ENCODE peak calls at places on chromosomes 2 and 18, in seven cellular contexts. One of them, this sample, is unnamed.

GRCh38 chr2:68796306-68796905 is 61.8 kb downstream of the ARHGAP25 start:
- DNase-seq in central memory CD8-positive, alpha-beta T cell: no peak
- DNase-seq in HFFc6: no peak
- DNase-seq in NCI-H1436: no peak
- DNase-seq in PC-9: no peak
- DNase-seq in activated naive CD8-positive, alpha-beta T cell treated with anti-CD3 and anti-CD28 coated beads, Interleukin-2, amount 50 U/mL, for 24 hours: no peak
- DNase-seq in left ventricle myocardium superior: no peak
- DNase-seq in this sample: no peak

GRCh38 chr2:237895544-237896506 is 36.4 kb downstream of the RAMP1 start:
- DNase-seq in NCI-H1436: no peak
- DNase-seq in HFFc6: no peak
- DNase-seq in activated naive CD8-positive, alpha-beta T cell treated with anti-CD3 and anti-CD28 coated beads, Interleukin-2, amount 50 U/mL, for 24 hours: no peak
- DNase-seq in central memory CD8-positive, alpha-beta T cell: no peak
- DNase-seq in PC-9: no peak
- DNase-seq in left ventricle myocardium superior: peak
- DNase-seq in this sample: no peak

GRCh38 chr18:295756-296155 is 27.9 kb upstream of the THOC1 start:
- DNase-seq in NCI-H1436: no peak
- DNase-seq in left ventricle myocardium superior: no peak
- DNase-seq in PC-9: no peak
- DNase-seq in HFFc6: no peak
- DNase-seq in central memory CD8-positive, alpha-beta T cell: no peak
- DNase-seq in activated naive CD8-positive, alpha-beta T cell treated with anti-CD3 and anti-CD28 coated beads, Interleukin-2, amount 50 U/mL, for 24 hours: no peak
- DNase-seq in this sample: no peak

GRCh38 chr2:186544255-186544675 is 45.6 kb upstream of the ITGAV start:
- DNase-seq in central memory CD8-positive, alpha-beta T cell: no peak
- DNase-seq in activated naive CD8-positive, alpha-beta T cell treated with anti-CD3 and anti-CD28 coated beads, Interleukin-2, amount 50 U/mL, for 24 hours: no peak
- DNase-seq in HFFc6: peak
- DNase-seq in NCI-H1436: no peak
- DNase-seq in left ventricle myocardium superior: no peak
- DNase-seq in PC-9: peak
- DNase-seq in this sample: peak

GRCh38 chr2:218152777-218153176 is 14.0 kb downstream of the CXCR1 start:
- DNase-seq in left ventricle myocardium superior: no peak
- DNase-seq in NCI-H1436: no peak
- DNase-seq in PC-9: peak
- DNase-seq in activated naive CD8-positive, alpha-beta T cell treated with anti-CD3 and anti-CD28 coated beads, Interleukin-2, amount 50 U/mL, for 24 hours: no peak
- DNase-seq in HFFc6: no peak
- DNase-seq in central memory CD8-positive, alpha-beta T cell: no peak
- DNase-seq in this sample: no peak

GRCh38 chr2:46690825-46691224 is 211.5 kb downstream of the TMEM247 start:
- DNase-seq in NCI-H1436: no peak
- DNase-seq in HFFc6: peak
- DNase-seq in PC-9: peak
- DNase-seq in central memory CD8-positive, alpha-beta T cell: no peak
- DNase-seq in left ventricle myocardium superior: no peak
- DNase-seq in activated naive CD8-positive, alpha-beta T cell treated with anti-CD3 and anti-CD28 coated beads, Interleukin-2, amount 50 U/mL, for 24 hours: no peak
- DNase-seq in this sample: no peak

GRCh38 chr2:7013761-7014160 is 96.5 kb downstream of the RNF144A start:
- DNase-seq in PC-9: no peak
- DNase-seq in NCI-H1436: no peak
- DNase-seq in central memory CD8-positive, alpha-beta T cell: no peak
- DNase-seq in HFFc6: no peak
- DNase-seq in left ventricle myocardium superior: no peak
- DNase-seq in activated naive CD8-positive, alpha-beta T cell treated with anti-CD3 and anti-CD28 coated beads, Interleukin-2, amount 50 U/mL, for 24 hours: no peak
- DNase-seq in this sample: no peak

GRCh38 chr2:239156516-239157265 is 244.1 kb downstream of the HDAC4 start:
- DNase-seq in NCI-H1436: no peak
- DNase-seq in PC-9: no peak
- DNase-seq in left ventricle myocardium superior: no peak
- DNase-seq in HFFc6: no peak
- DNase-seq in activated naive CD8-positive, alpha-beta T cell treated with anti-CD3 and anti-CD28 coated beads, Interleukin-2, amount 50 U/mL, for 24 hours: no peak
- DNase-seq in central memory CD8-positive, alpha-beta T cell: no peak
- DNase-seq in this sample: no peak

GRCh38 chr2:168174761-168175160 is 72.6 kb downstream of the STK39 start:
- DNase-seq in central memory CD8-positive, alpha-beta T cell: peak
- DNase-seq in activated naive CD8-positive, alpha-beta T cell treated with anti-CD3 and anti-CD28 coated beads, Interleukin-2, amount 50 U/mL, for 24 hours: no peak
- DNase-seq in NCI-H1436: no peak
- DNase-seq in PC-9: no peak
- DNase-seq in HFFc6: no peak
- DNase-seq in left ventricle myocardium superior: no peak
- DNase-seq in this sample: no peak

GRCh38 chr2:191056218-191056617 is 42.2 kb upstream of the STAT1 start:
- DNase-seq in central memory CD8-positive, alpha-beta T cell: no peak
- DNase-seq in HFFc6: no peak
- DNase-seq in PC-9: no peak
- DNase-seq in left ventricle myocardium superior: no peak
- DNase-seq in NCI-H1436: no peak
- DNase-seq in activated naive CD8-positive, alpha-beta T cell treated with anti-CD3 and anti-CD28 coated beads, Interleukin-2, amount 50 U/mL, for 24 hours: no peak
- DNase-seq in this sample: no peak

GRCh38 chr18:62524443-62525200 is 1.8 kb downstream of the ZCCHC2 start:
- DNase-seq in activated naive CD8-positive, alpha-beta T cell treated with anti-CD3 and anti-CD28 coated beads, Interleukin-2, amount 50 U/mL, for 24 hours: peak
- DNase-seq in HFFc6: peak
- DNase-seq in PC-9: no peak
- DNase-seq in central memory CD8-positive, alpha-beta T cell: peak
- DNase-seq in NCI-H1436: no peak
- DNase-seq in left ventricle myocardium superior: peak
- DNase-seq in this sample: no peak

GRCh38 chr2:46157966-46158310 is 139.3 kb upstream of the EPAS1 start:
- DNase-seq in central memory CD8-positive, alpha-beta T cell: no peak
- DNase-seq in NCI-H1436: no peak
- DNase-seq in left ventricle myocardium superior: no peak
- DNase-seq in PC-9: no peak
- DNase-seq in activated naive CD8-positive, alpha-beta T cell treated with anti-CD3 and anti-CD28 coated beads, Interleukin-2, amount 50 U/mL, for 24 hours: no peak
- DNase-seq in HFFc6: no peak
- DNase-seq in this sample: no peak

GRCh38 chr2:72744049-72744448 is 81.8 kb downstream of the EXOC6B start:
- DNase-seq in activated naive CD8-positive, alpha-beta T cell treated with anti-CD3 and anti-CD28 coated beads, Interleukin-2, amount 50 U/mL, for 24 hours: no peak
- DNase-seq in left ventricle myocardium superior: no peak
- DNase-seq in HFFc6: peak
- DNase-seq in NCI-H1436: no peak
- DNase-seq in central memory CD8-positive, alpha-beta T cell: no peak
- DNase-seq in PC-9: no peak
- DNase-seq in this sample: no peak

GRCh38 chr2:193315428-193316091 is 1120.8 kb upstream of the TMEFF2 start:
- DNase-seq in central memory CD8-positive, alpha-beta T cell: no peak
- DNase-seq in NCI-H1436: no peak
- DNase-seq in HFFc6: no peak
- DNase-seq in left ventricle myocardium superior: no peak
- DNase-seq in PC-9: no peak
- DNase-seq in activated naive CD8-positive, alpha-beta T cell treated with anti-CD3 and anti-CD28 coated beads, Interleukin-2, amount 50 U/mL, for 24 hours: no peak
- DNase-seq in this sample: no peak

GRCh38 chr18:58359226-58360019 is 269.5 kb downstream of the ALPK2 start:
- DNase-seq in activated naive CD8-positive, alpha-beta T cell treated with anti-CD3 and anti-CD28 coated beads, Interleukin-2, amount 50 U/mL, for 24 hours: no peak
- DNase-seq in NCI-H1436: no peak
- DNase-seq in HFFc6: peak
- DNase-seq in left ventricle myocardium superior: no peak
- DNase-seq in central memory CD8-positive, alpha-beta T cell: no peak
- DNase-seq in PC-9: no peak
- DNase-seq in this sample: no peak

GRCh38 chr18:73707035-73707434 is 440.6 kb downstream of the FBXO15 start:
- DNase-seq in PC-9: no peak
- DNase-seq in NCI-H1436: no peak
- DNase-seq in activated naive CD8-positive, alpha-beta T cell treated with anti-CD3 and anti-CD28 coated beads, Interleukin-2, amount 50 U/mL, for 24 hours: no peak
- DNase-seq in left ventricle myocardium superior: no peak
- DNase-seq in central memory CD8-positive, alpha-beta T cell: no peak
- DNase-seq in HFFc6: peak
- DNase-seq in this sample: no peak

GRCh38 chr18:71850602-71851001 is 693.5 kb downstream of the CBLN2 start:
- DNase-seq in left ventricle myocardium superior: no peak
- DNase-seq in activated naive CD8-positive, alpha-beta T cell treated with anti-CD3 and anti-CD28 coated beads, Interleukin-2, amount 50 U/mL, for 24 hours: no peak
- DNase-seq in central memory CD8-positive, alpha-beta T cell: no peak
- DNase-seq in PC-9: no peak
- DNase-seq in NCI-H1436: no peak
- DNase-seq in HFFc6: no peak
- DNase-seq in this sample: no peak

GRCh38 chr2:144464730-144465129 is 55.2 kb downstream of the ZEB2 start:
- DNase-seq in central memory CD8-positive, alpha-beta T cell: no peak
- DNase-seq in PC-9: no peak
- DNase-seq in HFFc6: no peak
- DNase-seq in left ventricle myocardium superior: no peak
- DNase-seq in NCI-H1436: no peak
- DNase-seq in activated naive CD8-positive, alpha-beta T cell treated with anti-CD3 and anti-CD28 coated beads, Interleukin-2, amount 50 U/mL, for 24 hours: no peak
- DNase-seq in this sample: no peak

GRCh38 chr2:132760405-132760804 is 90.4 kb upstream of the LYPD1 start:
- DNase-seq in HFFc6: no peak
- DNase-seq in left ventricle myocardium superior: no peak
- DNase-seq in PC-9: no peak
- DNase-seq in activated naive CD8-positive, alpha-beta T cell treated with anti-CD3 and anti-CD28 coated beads, Interleukin-2, amount 50 U/mL, for 24 hours: no peak
- DNase-seq in central memory CD8-positive, alpha-beta T cell: no peak
- DNase-seq in NCI-H1436: no peak
- DNase-seq in this sample: no peak

GRCh38 chr18:70149156-70149555 is 56.3 kb downstream of the RTTN start:
- DNase-seq in NCI-H1436: no peak
- DNase-seq in PC-9: no peak
- DNase-seq in activated naive CD8-positive, alpha-beta T cell treated with anti-CD3 and anti-CD28 coated beads, Interleukin-2, amount 50 U/mL, for 24 hours: no peak
- DNase-seq in HFFc6: no peak
- DNase-seq in left ventricle myocardium superior: no peak
- DNase-seq in central memory CD8-positive, alpha-beta T cell: no peak
- DNase-seq in this sample: no peak

GRCh38 chr2:55550368-55551102 is 31.0 kb downstream of the CFAP36 start:
- DNase-seq in HFFc6: peak
- DNase-seq in left ventricle myocardium superior: no peak
- DNase-seq in central memory CD8-positive, alpha-beta T cell: no peak
- DNase-seq in activated naive CD8-positive, alpha-beta T cell treated with anti-CD3 and anti-CD28 coated beads, Interleukin-2, amount 50 U/mL, for 24 hours: no peak
- DNase-seq in PC-9: peak
- DNase-seq in NCI-H1436: no peak
- DNase-seq in this sample: peak

GRCh38 chr2:130346041-130346740 is 3.5 kb downstream of the IMP4 start:
- DNase-seq in left ventricle myocardium superior: no peak
- DNase-seq in NCI-H1436: no peak
- DNase-seq in activated naive CD8-positive, alpha-beta T cell treated with anti-CD3 and anti-CD28 coated beads, Interleukin-2, amount 50 U/mL, for 24 hours: no peak
- DNase-seq in HFFc6: no peak
- DNase-seq in central memory CD8-positive, alpha-beta T cell: no peak
- DNase-seq in PC-9: no peak
- DNase-seq in this sample: no peak

GRCh38 chr2:238104521-238105311 is 4.6 kb downstream of the ESPNL start:
- DNase-seq in HFFc6: no peak
- DNase-seq in activated naive CD8-positive, alpha-beta T cell treated with anti-CD3 and anti-CD28 coated beads, Interleukin-2, amount 50 U/mL, for 24 hours: no peak
- DNase-seq in central memory CD8-positive, alpha-beta T cell: no peak
- DNase-seq in PC-9: no peak
- DNase-seq in NCI-H1436: no peak
- DNase-seq in left ventricle myocardium superior: peak
- DNase-seq in this sample: no peak

GRCh38 chr2:223051580-223052375 is at the start of gene KCNE4:
- DNase-seq in activated naive CD8-positive, alpha-beta T cell treated with anti-CD3 and anti-CD28 coated beads, Interleukin-2, amount 50 U/mL, for 24 hours: no peak
- DNase-seq in HFFc6: peak
- DNase-seq in PC-9: no peak
- DNase-seq in left ventricle myocardium superior: peak
- DNase-seq in NCI-H1436: no peak
- DNase-seq in central memory CD8-positive, alpha-beta T cell: no peak
- DNase-seq in this sample: no peak

GRCh38 chr2:157170299-157170698 is 87.2 kb upstream of the GALNT5 start:
- DNase-seq in activated naive CD8-positive, alpha-beta T cell treated with anti-CD3 and anti-CD28 coated beads, Interleukin-2, amount 50 U/mL, for 24 hours: no peak
- DNase-seq in central memory CD8-positive, alpha-beta T cell: no peak
- DNase-seq in left ventricle myocardium superior: no peak
- DNase-seq in PC-9: no peak
- DNase-seq in HFFc6: no peak
- DNase-seq in NCI-H1436: no peak
- DNase-seq in this sample: no peak

GRCh38 chr18:36094431-36094830 is 27.1 kb upstream of the RPRD1A start:
- DNase-seq in HFFc6: no peak
- DNase-seq in NCI-H1436: no peak
- DNase-seq in central memory CD8-positive, alpha-beta T cell: no peak
- DNase-seq in PC-9: no peak
- DNase-seq in activated naive CD8-positive, alpha-beta T cell treated with anti-CD3 and anti-CD28 coated beads, Interleukin-2, amount 50 U/mL, for 24 hours: no peak
- DNase-seq in left ventricle myocardium superior: no peak
- DNase-seq in this sample: no peak

GRCh38 chr2:74544634-74545033 is 9.1 kb downstream of the LOXL3 start:
- DNase-seq in PC-9: no peak
- DNase-seq in activated naive CD8-positive, alpha-beta T cell treated with anti-CD3 and anti-CD28 coated beads, Interleukin-2, amount 50 U/mL, for 24 hours: no peak
- DNase-seq in NCI-H1436: no peak
- DNase-seq in central memory CD8-positive, alpha-beta T cell: no peak
- DNase-seq in left ventricle myocardium superior: no peak
- DNase-seq in HFFc6: no peak
- DNase-seq in this sample: no peak

GRCh38 chr18:433960-434359 is 66.5 kb downstream of the COLEC12 start:
- DNase-seq in HFFc6: no peak
- DNase-seq in NCI-H1436: no peak
- DNase-seq in activated naive CD8-positive, alpha-beta T cell treated with anti-CD3 and anti-CD28 coated beads, Interleukin-2, amount 50 U/mL, for 24 hours: no peak
- DNase-seq in left ventricle myocardium superior: no peak
- DNase-seq in central memory CD8-positive, alpha-beta T cell: no peak
- DNase-seq in PC-9: no peak
- DNase-seq in this sample: no peak

GRCh38 chr2:106193491-106193976 is 567 bp downstream of the UXS1 start:
- DNase-seq in HFFc6: no peak
- DNase-seq in NCI-H1436: no peak
- DNase-seq in left ventricle myocardium superior: peak
- DNase-seq in PC-9: no peak
- DNase-seq in central memory CD8-positive, alpha-beta T cell: peak
- DNase-seq in activated naive CD8-positive, alpha-beta T cell treated with anti-CD3 and anti-CD28 coated beads, Interleukin-2, amount 50 U/mL, for 24 hours: peak
- DNase-seq in this sample: no peak

GRCh38 chr18:37334494-37335125 is 231.0 kb downstream of the CELF4 start:
- DNase-seq in PC-9: no peak
- DNase-seq in NCI-H1436: no peak
- DNase-seq in central memory CD8-positive, alpha-beta T cell: no peak
- DNase-seq in activated naive CD8-positive, alpha-beta T cell treated with anti-CD3 and anti-CD28 coated beads, Interleukin-2, amount 50 U/mL, for 24 hours: no peak
- DNase-seq in left ventricle myocardium superior: no peak
- DNase-seq in HFFc6: peak
- DNase-seq in this sample: peak